ENCODE peak calls at places on chromosomes 1 and 21, in five cellular contexts. C is ELR, O is fibroblast of gingiva, G is omental fat pad, M is AG09319. P is an unnamed sample.

GRCh38 chr21:15682182-15682895 is 47.4 kb upstream of the USP25 start:
- DNase-seq in O (peak; percentile 76), C (peak; percentile 76), M (no peak), G (no peak), P (no peak)

GRCh38 chr1:234938924-234939323 is 189.7 kb downstream of the TOMM20 start:
- DNase-seq in C (no peak), M (no peak), G (no peak), O (no peak), P (no peak)

GRCh38 chr1:31585736-31586365 is 9.5 kb downstream of the TINAGL1 start:
- DNase-seq in O (no peak), G (no peak), M (no peak), C (no peak), P (no peak)

GRCh38 chr1:10867914-10868598 is 71.6 kb upstream of the CASZ1 start:
- DNase-seq in C (no peak), G (no peak), M (no peak), O (no peak), P (no peak)

GRCh38 chr1:153058826-153059784 is 1.8 kb upstream of the SPRR2A start:
- DNase-seq in G (no peak), M (no peak), O (no peak), C (peak; percentile 4), P (peak; percentile 22)

GRCh38 chr21:33229776-33230517 is at the start of gene IFNAR2:
- DNase-seq in O (peak; percentile 36), M (no peak), C (peak; percentile 74), G (peak; percentile 37), P (peak; percentile 57)

GRCh38 chr1:209590405-209590804 is 6.9 kb downstream of the CAMK1G start:
- DNase-seq in M (no peak), C (no peak), O (no peak), G (no peak), P (no peak)

GRCh38 chr1:11727119-11727518 is 8.8 kb upstream of the AGTRAP start:
- DNase-seq in G (no peak), M (no peak), C (no peak), O (no peak), P (no peak)

GRCh38 chr1:35511305-35511704 is 45.9 kb downstream of the KIAA0319L start:
- DNase-seq in G (no peak), O (no peak), C (no peak), M (no peak), P (no peak)

GRCh38 chr1:221637641-221638041 is 104.2 kb downstream of the DUSP10 start:
- DNase-seq in G (no peak), M (no peak), C (peak; percentile 42), O (peak; percentile 80), P (no peak)

GRCh38 chr1:55572878-55573734 is 357.9 kb upstream of the USP24 start:
- DNase-seq in O (no peak), C (peak; percentile 85), M (no peak), G (no peak), P (no peak)

GRCh38 chr1:112359961-112360767 is 35.9 kb upstream of the CTTNBP2NL start:
- DNase-seq in C (peak; percentile 26), M (peak; percentile 73), O (peak; percentile 97), G (peak; percentile 34), P (no peak)

GRCh38 chr1:182003953-182004586 is 57.4 kb downstream of the ZNF648 start:
- DNase-seq in G (no peak), M (no peak), O (no peak), C (no peak), P (no peak)

GRCh38 chr1:12275370-12275769 is 45.5 kb downstream of the VPS13D start:
- DNase-seq in C (peak; percentile 44), O (no peak), G (no peak), M (no peak), P (peak; percentile 17)

GRCh38 chr1:182615468-182616129 is 11.4 kb upstream of the RGS16 start:
- DNase-seq in C (no peak), O (peak; percentile 47), G (no peak), M (no peak), P (no peak)

GRCh38 chr1:1996207-1996651 is 7.4 kb downstream of the CFAP74 start:
- DNase-seq in O (no peak), M (no peak), G (no peak), C (no peak), P (peak; percentile 55)

GRCh38 chr1:27299385-27300252 is 22.3 kb upstream of the TMEM222 start:
- DNase-seq in O (peak; percentile 96), M (peak; percentile 91), C (peak; percentile 98), G (peak; percentile 30), P (no peak)

GRCh38 chr1:206769331-206769731 is 1.2 kb upstream of the IL19 start:
- DNase-seq in M (no peak), O (no peak), G (no peak), C (no peak), P (no peak)

GRCh38 chr1:66916320-66916719 is 8.3 kb downstream of the DNAI4 start:
- DNase-seq in C (no peak), O (peak; percentile 56), G (no peak), M (no peak), P (peak; percentile 62)

GRCh38 chr1:244092293-244093264 is 41.5 kb downstream of the ZBTB18 start:
- DNase-seq in G (no peak), C (peak; percentile 37), O (peak; percentile 49), M (no peak), P (no peak)

GRCh38 chr1:114116086-114116485 is 37.6 kb downstream of the SYT6 start:
- DNase-seq in M (no peak), G (no peak), O (no peak), C (no peak), P (no peak)

GRCh38 chr1:65260851-65261473 is 48.4 kb upstream of the DNAJC6 start:
- DNase-seq in O (peak; percentile 70), G (no peak), C (peak; percentile 90), M (no peak), P (no peak)

GRCh38 chr1:231161711-231162299 is at the start of gene TRIM67:
- DNase-seq in G (no peak), O (no peak), C (peak; percentile 14), M (no peak), P (no peak)

GRCh38 chr1:89609781-89610456 is 23.0 kb upstream of the LRRC8C start:
- DNase-seq in C (no peak), G (no peak), M (no peak), O (no peak), P (no peak)

GRCh38 chr1:76288758-76289483 is 214.4 kb downstream of the ST6GALNAC3 start:
- DNase-seq in C (no peak), O (no peak), G (no peak), M (no peak), P (no peak)

GRCh38 chr1:234014208-234014607 is 109.7 kb downstream of the SLC35F3 start:
- DNase-seq in O (no peak), C (no peak), M (no peak), G (no peak), P (no peak)

GRCh38 chr1:153922076-153922837 is 515 bp downstream of the GATAD2B start:
- DNase-seq in M (no peak), G (no peak), O (no peak), C (peak; percentile 67), P (peak; percentile 76)

GRCh38 chr1:94240822-94241221 is 3.4 kb upstream of the ARHGAP29 start:
- DNase-seq in G (no peak), M (no peak), O (no peak), C (peak; percentile 43), P (no peak)

GRCh38 chr1:173424137-173424536 is 53.0 kb upstream of the PRDX6 start:
- DNase-seq in C (no peak), G (no peak), O (no peak), M (no peak), P (no peak)

GRCh38 chr1:27763358-27763757 is 9.7 kb upstream of the STX12 start:
- DNase-seq in M (no peak), G (no peak), O (no peak), C (no peak), P (no peak)

GRCh38 chr1:23202263-23202749 is 15.0 kb downstream of the HTR1D start:
- DNase-seq in O (no peak), M (no peak), G (no peak), C (peak; percentile 69), P (no peak)

GRCh38 chr1:48493970-48494769 is 22.2 kb upstream of the SPATA6 start:
- DNase-seq in O (peak; percentile 98), G (no peak), M (peak; percentile 34), C (peak; percentile 15), P (no peak)

GRCh38 chr21:37642493-37642892 is 273.8 kb downstream of the KCNJ6 start:
- DNase-seq in G (no peak), C (peak; percentile 23), O (no peak), M (no peak), P (no peak)

GRCh38 chr1:69305621-69306020 is 262.1 kb upstream of the LRRC7 start:
- DNase-seq in C (peak; percentile 3), G (no peak), O (no peak), M (no peak), P (no peak)

GRCh38 chr1:5975133-5975880 is 16.9 kb downstream of the NPHP4 start:
- DNase-seq in G (no peak), C (peak; percentile 53), M (no peak), O (peak; percentile 64), P (peak; percentile 37)

GRCh38 chr1:205141236-205142104 is 19.7 kb upstream of the RBBP5 start:
- DNase-seq in G (peak; percentile 91), M (peak; percentile 59), C (peak; percentile 84), O (peak; percentile 78), P (peak; percentile 84)

GRCh38 chr1:202616355-202616910 is 93.8 kb downstream of the SYT2 start:
- DNase-seq in O (no peak), G (no peak), M (no peak), C (no peak), P (no peak)

P was measured in CMK.